ENCODE peak calls at places on chromosomes 12 and 14, in seven cellular contexts. R is astrocyte; X is sigmoid colon; D is neural progenitor cell; V is pancreas; J is skeletal muscle cell; F is CD8-positive, alpha-beta T cell. B is an unnamed sample.

GRCh38 chr14:104130974-104131651 is 7.3 kb upstream of the KIF26A start:
- DNase-seq in R (no peak), X (peak; percentile 62), D (peak; percentile 65), V (peak; percentile 84), J (no peak), F (no peak), B (no peak)

GRCh38 chr12:53695148-53696138 is 19.6 kb upstream of the ATP5MC2 start:
- DNase-seq in R (peak; percentile 32), X (no peak), D (peak; percentile 82), V (peak; percentile 54), J (no peak), F (no peak), B (no peak)

GRCh38 chr12:108779998-108780688 is 48.8 kb upstream of the CORO1C start:
- DNase-seq in R (no peak), X (no peak), D (no peak), V (no peak), J (no peak), F (no peak), B (no peak)

GRCh38 chr14:65290830-65291229 is 121.7 kb upstream of the FUT8 start:
- DNase-seq in R (peak; percentile 93), X (no peak), D (no peak), V (no peak), J (peak; percentile 97), F (no peak), B (no peak)

GRCh38 chr12:27826076-27826475 is 46.0 kb upstream of the MANSC4 start:
- DNase-seq in R (no peak), X (no peak), D (no peak), V (no peak), J (no peak), F (no peak), B (no peak)

GRCh38 chr12:53844989-53845836 is 93.4 kb upstream of the HOXC13 start:
- DNase-seq in R (peak; percentile 32), X (no peak), D (no peak), V (no peak), J (no peak), F (no peak), B (no peak)

GRCh38 chr12:26195641-26196423 is 459 bp downstream of the SSPN start:
- DNase-seq in R (peak; percentile 51), X (peak; percentile 81), D (peak; percentile 58), V (peak; percentile 79), J (no peak), F (no peak), B (no peak)

GRCh38 chr12:51546102-51546501 is 44.9 kb upstream of the SCN8A start:
- DNase-seq in R (no peak), X (no peak), D (no peak), V (no peak), J (no peak), F (no peak), B (no peak)

GRCh38 chr12:75564398-75564797 is 53.0 kb upstream of the KRR1 start:
- DNase-seq in R (peak; percentile 66), X (no peak), D (no peak), V (no peak), J (no peak), F (no peak), B (no peak)

GRCh38 chr14:81219821-81220487 is 805 bp downstream of the GTF2A1 start:
- DNase-seq in R (no peak), X (no peak), D (peak; percentile 78), V (peak; percentile 70), J (no peak), F (peak; percentile 77), B (no peak)

GRCh38 chr12:122006186-122006926 is 15.3 kb upstream of the BCL7A start:
- DNase-seq in R (no peak), X (no peak), D (no peak), V (no peak), J (no peak), F (peak; percentile 66), B (no peak)

GRCh38 chr12:104493504-104493903 is 36.8 kb downstream of the CHST11 start:
- DNase-seq in R (no peak), X (no peak), D (no peak), V (no peak), J (no peak), F (no peak), B (no peak)

GRCh38 chr12:104486943-104487819 is 30.4 kb downstream of the CHST11 start:
- DNase-seq in R (no peak), X (no peak), D (no peak), V (no peak), J (no peak), F (no peak), B (no peak)

GRCh38 chr12:104490850-104491249 is 34.1 kb downstream of the CHST11 start:
- DNase-seq in R (no peak), X (no peak), D (no peak), V (no peak), J (no peak), F (no peak), B (no peak)

GRCh38 chr12:104488383-104488782 is 31.6 kb downstream of the CHST11 start:
- DNase-seq in R (no peak), X (no peak), D (no peak), V (no peak), J (no peak), F (no peak), B (no peak)

DNA sequence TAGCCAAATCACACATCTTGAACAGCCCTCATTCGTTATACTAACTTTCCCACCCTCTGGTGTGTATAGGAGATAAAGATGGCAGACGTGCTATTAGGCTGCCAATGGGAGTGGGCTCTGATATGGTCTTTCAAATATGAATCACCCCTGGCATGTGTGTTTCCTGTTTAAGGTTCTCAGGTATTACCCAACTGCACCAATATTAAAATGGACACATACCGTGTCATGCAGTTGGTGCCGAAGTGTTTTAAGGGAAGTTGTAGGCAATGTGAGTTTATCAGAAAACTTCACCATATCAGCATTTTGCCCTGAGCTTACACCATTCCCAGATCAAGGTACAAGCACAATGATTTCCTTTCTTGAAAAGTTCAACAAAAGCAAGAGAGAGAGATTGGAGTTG is 33.5 kb downstream of the CHST11 start:
- DNase-seq in R (no peak), X (no peak), D (no peak), V (no peak), J (no peak), F (no peak), B (no peak)
- H3K4me3 ChIP-seq in R (no peak overlapping the region), X (no peak overlapping the region), D (no peak overlapping the region), V (no peak overlapping the region), J (no peak overlapping the region), F (no peak overlapping the region), B (no peak overlapping the region)

DNA sequence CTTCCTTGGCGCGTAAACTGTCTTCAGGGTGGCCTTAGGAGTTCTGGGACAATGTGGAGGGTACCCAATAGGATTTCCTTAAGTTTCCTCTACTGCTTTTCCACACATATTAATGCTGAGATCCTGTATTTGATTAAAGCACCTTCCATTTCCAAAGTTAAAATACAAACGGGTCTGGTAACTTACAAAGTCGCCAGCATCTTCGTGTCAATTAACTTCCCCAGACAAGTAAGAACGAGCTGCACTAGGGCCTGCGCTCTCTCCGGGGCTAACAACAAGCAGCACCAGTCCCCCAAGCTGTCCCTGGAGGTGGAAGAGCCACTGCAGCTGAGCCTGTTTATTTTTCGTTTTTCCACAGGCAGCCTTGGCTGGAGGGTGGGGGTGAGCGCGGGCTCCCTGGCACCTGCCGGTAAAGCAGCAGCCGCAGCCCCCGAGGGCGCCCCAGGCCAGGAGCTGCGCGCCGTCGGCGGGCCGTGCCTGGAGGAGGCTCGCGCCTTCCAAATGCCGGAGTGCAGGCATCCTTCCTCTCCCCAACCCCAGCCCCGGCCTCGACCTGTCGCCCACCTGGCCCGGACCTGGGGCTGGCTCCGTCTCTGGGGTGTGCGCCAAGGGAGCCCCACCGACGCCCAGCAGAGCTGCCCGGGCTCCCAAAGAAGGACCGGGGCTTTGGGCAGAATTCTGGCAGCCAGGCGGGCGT is 130.7 kb downstream of the NDUFA12 start:
- DNase-seq in R (no peak), X (no peak), D (peak; percentile 44), V (no peak), J (no peak), F (no peak), B (no peak)
- H3K4me3 ChIP-seq in R (no peak overlapping the region), X (peak overlapping the region; percentile 46), D (peak overlapping the region; percentile 59), V (no peak overlapping the region), J (peak overlapping the region; percentile 27), F (no peak overlapping the region), B (peak overlapping the region; percentile 17)

GRCh38 chr12:64749466-64750202 is 9.6 kb downstream of the GNS start:
- DNase-seq in R (no peak), X (no peak), D (no peak), V (no peak), J (no peak), F (no peak), B (no peak)
- H3K4me3 ChIP-seq in R (no peak overlapping the region), X (no peak overlapping the region), D (no peak overlapping the region), V (no peak overlapping the region), J (no peak overlapping the region), F (no peak overlapping the region), B (no peak overlapping the region)

DNA sequence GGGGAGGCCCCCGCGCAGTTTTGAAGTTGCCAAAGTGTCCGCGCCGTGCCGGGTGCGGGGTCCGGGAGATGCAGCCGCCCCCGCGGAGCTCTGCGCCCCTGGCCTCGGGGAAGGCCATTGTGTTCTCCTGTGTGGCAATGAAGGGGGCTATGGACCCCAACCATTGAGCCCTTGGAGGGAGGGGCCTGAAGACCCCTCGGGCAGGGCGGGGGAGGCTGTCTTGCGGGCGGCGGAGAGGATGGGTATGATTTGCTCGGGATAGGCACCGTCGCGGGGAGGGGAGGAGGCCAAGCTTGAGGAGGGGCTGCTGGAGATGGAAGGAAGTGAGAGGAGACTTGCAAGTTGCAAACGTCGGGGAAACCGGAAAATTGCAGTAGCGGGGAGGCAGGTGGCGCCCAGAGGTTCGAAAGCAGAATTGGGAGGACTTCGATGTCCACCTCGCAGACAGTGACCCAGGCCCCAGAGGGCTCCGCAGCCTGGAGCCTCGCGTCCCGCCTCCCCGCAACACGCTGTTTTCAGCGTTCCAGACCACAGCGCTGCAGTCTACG is 25.4 kb downstream of the BCL11B start:
- DNase-seq in R (no peak), X (no peak), D (peak; percentile 51), V (no peak), J (no peak), F (peak; percentile 76), B (no peak)
- H3K4me3 ChIP-seq in R (peak overlapping the region; percentile 10), X (no peak overlapping the region), D (peak overlapping the region; percentile 52), V (no peak overlapping the region), J (peak overlapping the region; percentile 39), F (peak overlapping the region; percentile 38), B (no peak overlapping the region)

GRCh38 chr12:32535260-32535999 is 136.1 kb downstream of the FGD4 start:
- DNase-seq in R (peak; percentile 58), X (peak; percentile 83), D (peak; percentile 42), V (peak; percentile 94), J (no peak), F (no peak), B (peak; percentile 26)
- H3K4me3 ChIP-seq in R (peak overlapping the region; percentile 71), X (peak overlapping the region; percentile 31), D (no peak overlapping the region), V (no peak overlapping the region), J (peak overlapping the region; percentile 16), F (no peak overlapping the region), B (peak overlapping the region; percentile 47)